ENCODE peak calls at places on chromosomes 4 and X, in seven cellular contexts. X is heart left ventricle, N is ovary, Z is esophagus squamous epithelium, L is esophagus muscularis mucosa, S is transverse colon, E is uterus. U is an unnamed sample. For H3K4me1, the result is how much of the 10 kb centered on the place peaks cover.

GRCh38 chr4:121457278-121457875 is 76.6 kb upstream of the QRFPR start:
- DNase-seq in X (no peak), N (no peak), Z (no peak), L (no peak), S (no peak), E (no peak), U (no peak)

GRCh38 chr4:71833175-71833900 is 49.5 kb upstream of the GC start:
- DNase-seq in X (no peak), N (no peak), Z (no peak), L (no peak), S (peak), E (no peak), U (no peak)

GRCh38 chrX:106249706-106250379 is 81.7 kb downstream of the PWWP3B start:
- DNase-seq in X (no peak), N (no peak), Z (no peak), L (no peak), S (no peak), E (peak), U (no peak)

GRCh38 chrX:19272452-19272851 is 71.3 kb upstream of the PDHA1 start:
- DNase-seq in X (no peak), N (no peak), Z (no peak), L (no peak), S (no peak), E (no peak), U (no peak)

GRCh38 chrX:44314259-44314734 is 29.2 kb downstream of the EFHC2 start:
- DNase-seq in X (peak), N (no peak), Z (no peak), L (no peak), S (peak), E (no peak), U (no peak)

GRCh38 chrX:85052207-85052606 is 48.5 kb downstream of the APOOL start:
- DNase-seq in X (no peak), N (no peak), Z (no peak), L (no peak), S (no peak), E (no peak), U (no peak)

GRCh38 chr4:128579454-128579853 is 230.0 kb upstream of the JADE1 start:
- DNase-seq in X (no peak), N (no peak), Z (no peak), L (no peak), S (no peak), E (no peak), U (no peak)

GRCh38 chr4:52477191-52477590 is 181.9 kb downstream of the USP46 start:
- DNase-seq in X (no peak), N (no peak), Z (no peak), L (no peak), S (no peak), E (no peak), U (no peak)

GRCh38 chr4:76726141-76726540 is 171.8 kb downstream of the SOWAHB start:
- DNase-seq in X (no peak), N (no peak), Z (no peak), L (no peak), S (no peak), E (no peak), U (no peak)

GRCh38 chr4:84085986-84086385 is 413.1 kb downstream of the NKX6-1 start:
- DNase-seq in X (no peak), N (no peak), Z (no peak), L (no peak), S (no peak), E (no peak), U (no peak)

GRCh38 chrX:29196501-29196900 is 609.3 kb downstream of the IL1RAPL1 start:
- DNase-seq in X (no peak), N (no peak), Z (no peak), L (no peak), S (no peak), E (no peak), U (no peak)

GRCh38 chr4:47050986-47051725 is 19.8 kb downstream of the GABRB1 start:
- DNase-seq in X (no peak), N (no peak), Z (no peak), L (no peak), S (no peak), E (no peak), U (no peak)

GRCh38 chr4:133929540-133929939 is 272.0 kb downstream of the PABPC4L start:
- DNase-seq in X (no peak), N (no peak), Z (no peak), L (no peak), S (no peak), E (no peak), U (no peak)

GRCh38 chr4:89000844-89001360 is 56.1 kb downstream of the FAM13A start:
- DNase-seq in X (no peak), N (no peak), Z (no peak), L (no peak), S (no peak), E (no peak), U (no peak)
- TF ChIP-seq POLR2A in X (no peak), N (no peak), Z (no peak), L (no peak), S (no peak), E (no peak), U (no peak)

GRCh38 chrX:10118530-10118929 is 38.2 kb upstream of the CLCN4 start:
- DNase-seq in X (no peak), N (no peak), Z (no peak), L (no peak), S (no peak), E (no peak), U (no peak)

GRCh38 chrX:10120828-10121227 is 35.9 kb upstream of the CLCN4 start:
- DNase-seq in X (no peak), N (no peak), Z (no peak), L (no peak), S (no peak), E (no peak), U (no peak)

GRCh38 chrX:10124506-10125247 is 32.1 kb upstream of the CLCN4 start:
- DNase-seq in X (no peak), N (no peak), Z (no peak), L (no peak), S (no peak), E (no peak), U (no peak)

GRCh38 chrX:10119399-10119990 is 37.3 kb upstream of the CLCN4 start:
- DNase-seq in X (peak), N (peak), Z (peak), L (peak), S (peak), E (peak), U (peak)

GRCh38 chrX:10121787-10122186 is 35.0 kb upstream of the CLCN4 start:
- DNase-seq in X (no peak), N (no peak), Z (no peak), L (no peak), S (peak), E (no peak), U (no peak)
- H3K4me1 ChIP-seq in X (under half), N (under half), Z (under half), L (under half), S (under half), E (under half), U (under half)

DNA sequence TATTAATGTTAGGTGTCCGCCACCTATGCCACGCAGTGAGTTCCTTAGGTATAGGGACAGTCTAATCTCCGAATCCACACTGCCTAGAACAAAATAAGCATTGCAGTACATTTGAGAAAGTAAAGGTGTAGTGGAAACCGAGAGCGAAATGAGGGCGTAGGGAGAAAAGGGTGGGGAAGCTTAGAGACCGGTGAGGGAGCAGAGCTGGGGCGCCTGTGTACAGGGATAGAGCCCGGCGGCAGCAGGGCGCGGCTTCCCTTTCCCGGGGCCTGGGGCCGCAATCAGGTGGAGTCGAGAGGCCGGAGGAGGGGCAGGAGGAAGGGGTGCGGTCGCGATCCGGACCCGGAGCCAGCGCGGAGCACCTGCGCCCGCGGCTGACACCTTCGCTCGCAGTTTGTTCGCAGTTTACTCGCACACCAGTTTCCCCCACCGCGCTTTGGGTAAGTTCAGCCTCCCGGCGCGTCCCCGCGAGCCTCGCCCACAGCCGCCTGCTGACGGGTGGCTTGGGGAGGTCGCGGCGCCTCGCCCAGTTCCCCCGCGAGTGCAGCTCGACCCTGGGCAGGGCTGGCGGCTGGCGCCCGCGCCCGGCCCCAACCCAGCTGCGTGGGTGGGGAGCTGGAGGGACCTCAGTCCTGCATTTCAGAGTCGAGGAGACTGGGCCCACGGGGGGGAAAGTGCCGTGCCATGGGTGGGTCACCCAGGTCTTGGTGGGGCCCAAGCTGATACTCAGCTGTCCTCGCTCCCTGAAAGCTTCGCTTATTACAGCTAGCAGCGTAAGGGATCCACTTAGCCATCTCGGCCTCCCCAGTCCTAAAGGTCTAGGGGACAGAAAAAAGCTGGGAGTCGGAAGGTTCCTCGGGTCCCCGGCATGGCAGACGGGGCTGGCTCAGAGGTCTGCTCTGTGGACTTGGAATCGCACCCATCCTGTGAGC is at the start of gene ANXA3:
- DNase-seq in X (peak), N (no peak), Z (no peak), L (no peak), S (peak), E (no peak), U (no peak)
- TF ChIP-seq POLR2A in X (no peak), N (no peak), Z (no peak), L (no peak), S (peak), E (no peak), U (peak)

GRCh38 chr4:143341186-143341755 is 4.6 kb downstream of the GAB1 start:
- DNase-seq in X (no peak), N (no peak), Z (no peak), L (no peak), S (peak), E (no peak), U (peak)
- H3K4me1 ChIP-seq in X (half or more), N (under half), Z (under half), L (half or more), S (under half), E (under half), U (under half)

DNA sequence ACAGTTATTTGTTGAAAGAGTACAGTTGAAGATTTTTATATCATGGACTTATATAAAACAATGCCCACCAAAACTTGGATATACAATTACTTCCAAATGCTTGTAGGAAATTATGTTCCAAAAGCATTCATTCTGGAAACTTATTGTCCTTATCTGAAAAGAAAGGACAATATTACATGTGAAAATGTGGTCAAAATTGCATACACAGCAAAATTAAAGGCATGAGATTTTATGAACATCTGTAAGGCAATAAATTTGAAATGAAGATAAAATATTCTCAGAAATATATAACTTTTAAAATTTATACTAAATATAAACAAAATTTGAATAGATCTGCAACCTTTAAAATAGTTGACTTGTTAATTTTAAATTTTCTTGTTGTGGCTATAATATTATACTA is 1173.8 kb downstream of the NLGN4X start:
- DNase-seq in X (no peak), N (no peak), Z (no peak), L (no peak), S (no peak), E (no peak), U (no peak)
- TF ChIP-seq POLR2A in X (no peak), N (no peak), Z (no peak), L (no peak), S (no peak), E (no peak), U (no peak)

U was measured in gastrocnemius medialis.